ENCODE peak calls at places on chromosomes 13 and 19, in eight cellular contexts. Y is transverse colon; S is activated CD4-positive, alpha-beta T cell treated with anti-CD3 and anti-CD28 coated beads, Interleukin-2, amount 10 ng/mL, durations not matched to agents 24 days and 14 days; W is substantia nigra; T is adrenal gland; Q is posterior cingulate gyrus; F is activated T-cell treated with anti-CD3 and anti-CD28 coated beads for 1 hour; X is NCI-H748 treated with DMSO at 0.1 percent for 48 hours. R is an unnamed sample.

GRCh38 chr13:44540761-44541434 is 35.2 kb downstream of the TSC22D1 start:
- DNase-seq in Y (no peak), X (no peak), F (no peak), T (no peak), W (no peak), S (no peak), Q (no peak), R (no peak)

GRCh38 chr13:44399045-44399444 is 25.4 kb downstream of the SERP2 start:
- DNase-seq in W (no peak), T (no peak), F (no peak), Y (no peak), Q (no peak), S (no peak), X (peak), R (peak)

GRCh38 chr13:26962671-26963070 is 202.1 kb upstream of the GPR12 start:
- DNase-seq in X (no peak), T (no peak), S (no peak), W (no peak), Q (no peak), Y (no peak), F (no peak), R (no peak)

GRCh38 chr19:54473071-54473941 is at the start of gene CDC42EP5:
- DNase-seq in T (peak), F (no peak), W (no peak), S (no peak), X (no peak), Q (no peak), Y (peak), R (no peak)

GRCh38 chr13:74132152-74132767 is 1.9 kb downstream of the KLF12 start:
- DNase-seq in W (no peak), T (no peak), Y (no peak), Q (no peak), F (no peak), X (peak), S (peak), R (no peak)

GRCh38 chr19:10010247-10010691 is at the start of gene COL5A3:
- DNase-seq in W (no peak), F (no peak), X (no peak), Q (no peak), T (peak), S (no peak), Y (peak), R (no peak)

GRCh38 chr19:21947775-21948174 is 63.0 kb downstream of the ZNF208 start:
- DNase-seq in T (no peak), S (no peak), Y (no peak), X (no peak), F (no peak), W (no peak), Q (no peak), R (no peak)

GRCh38 chr19:12545267-12545666 is 6.0 kb downstream of the ZNF564 start:
- DNase-seq in W (no peak), S (no peak), X (no peak), Y (no peak), T (no peak), F (no peak), Q (no peak), R (no peak)

GRCh38 chr19:35495107-35496064 is 5.1 kb upstream of the KRTDAP start:
- DNase-seq in T (peak), F (peak), S (peak), Y (peak), Q (peak), W (peak), X (no peak), R (no peak)

GRCh38 chr13:92197669-92198068 is 799.2 kb downstream of the GPC5 start:
- DNase-seq in F (no peak), X (no peak), S (no peak), Q (no peak), T (no peak), W (no peak), Y (no peak), R (no peak)

GRCh38 chr19:13024126-13024957 is 29.1 kb downstream of the NFIX start:
- DNase-seq in T (no peak), X (peak), F (no peak), S (no peak), W (no peak), Q (no peak), Y (no peak), R (no peak)

GRCh38 chr19:13505761-13506549 is at the start of gene CACNA1A:
- DNase-seq in W (no peak), T (no peak), X (no peak), Y (no peak), F (no peak), Q (peak), S (peak), R (no peak)

GRCh38 chr13:21526707-21527454 is 67.8 kb upstream of the ZDHHC20 start:
- DNase-seq in S (no peak), Q (no peak), X (peak), T (no peak), W (no peak), F (no peak), Y (no peak), R (no peak)

GRCh38 chr13:109740121-109740520 is 46.3 kb downstream of the IRS2 start:
- DNase-seq in W (no peak), Y (no peak), X (no peak), S (no peak), T (no peak), F (no peak), Q (no peak), R (no peak)

GRCh38 chr13:50908371-50908770 is 1.2 kb upstream of the RNASEH2B start:
- DNase-seq in Q (no peak), F (no peak), S (peak), T (no peak), Y (no peak), X (no peak), W (no peak), R (no peak)

GRCh38 chr13:80572308-80572676 is 231.4 kb upstream of the SPRY2 start:
- DNase-seq in Q (no peak), S (no peak), Y (no peak), T (no peak), W (no peak), X (peak), F (no peak), R (no peak)

GRCh38 chr19:40614595-40615411 is 13.6 kb downstream of the LTBP4 start:
- DNase-seq in Q (no peak), F (peak), T (peak), X (no peak), W (no peak), S (peak), Y (peak), R (peak)

GRCh38 chr19:50607874-50608785 is 31.6 kb downstream of the SYT3 start:
- DNase-seq in Y (peak), X (no peak), S (peak), T (peak), Q (peak), W (peak), F (peak), R (no peak)

GRCh38 chr19:43699506-43700367 is 16.1 kb upstream of the IRGC start:
- DNase-seq in W (no peak), S (peak), F (no peak), Y (peak), Q (peak), X (no peak), T (no peak), R (no peak)

GRCh38 chr19:6047741-6048231 is 62.5 kb downstream of the RFX2 start:
- DNase-seq in W (no peak), T (no peak), Q (no peak), S (no peak), X (peak), F (no peak), Y (no peak), R (no peak)

GRCh38 chr13:46962286-46962941 is 65.6 kb upstream of the HTR2A start:
- DNase-seq in S (no peak), W (no peak), F (no peak), Q (no peak), Y (no peak), X (no peak), T (no peak), R (no peak)

GRCh38 chr13:98142427-98143156 is at the start of gene FARP1:
- DNase-seq in F (no peak), Y (peak), W (no peak), S (peak), Q (peak), X (peak), T (peak), R (peak)

GRCh38 chr19:10408511-10409291 is 5.4 kb upstream of the CDC37 start:
- DNase-seq in T (no peak), Y (peak), F (no peak), S (peak), X (no peak), Q (no peak), W (peak), R (no peak)

GRCh38 chr19:3852614-3853254 is 16.1 kb downstream of the ZFR2 start:
- DNase-seq in Q (no peak), S (no peak), X (no peak), F (peak), T (no peak), Y (peak), W (no peak), R (no peak)

GRCh38 chr19:4374451-4375163 is 25.7 kb downstream of the SH3GL1 start:
- DNase-seq in W (no peak), Q (no peak), T (peak), F (no peak), X (no peak), Y (peak), S (no peak), R (peak)

GRCh38 chr13:87536899-87537298 is 134.3 kb upstream of the SLITRK5 start:
- DNase-seq in X (no peak), T (no peak), F (no peak), S (no peak), Y (no peak), W (no peak), Q (no peak), R (no peak)

GRCh38 chr19:49440439-49441209 is 703 bp downstream of the SLC17A7 start:
- DNase-seq in T (peak), F (no peak), W (no peak), S (no peak), X (no peak), Q (no peak), Y (no peak), R (no peak)

GRCh38 chr19:47801270-47801669 is 3.1 kb downstream of the TPRX1 start:
- DNase-seq in X (no peak), Y (no peak), W (no peak), T (no peak), F (no peak), Q (no peak), S (no peak), R (no peak)

GRCh38 chr19:17076539-17076919 is 952 bp downstream of the MYO9B start:
- DNase-seq in T (no peak), S (peak), F (no peak), Q (no peak), X (no peak), Y (peak), W (no peak), R (no peak)

GRCh38 chr19:32406161-32407003 is 812 bp downstream of the DPY19L3 start:
- DNase-seq in S (no peak), F (no peak), X (peak), W (no peak), Y (no peak), T (no peak), Q (no peak), R (no peak)